ENCODE peak calls at places on chromosomes 3 and 15, in ten cellular contexts. One of them, this sample, is unnamed.

GRCh38 chr3:177647876-177648275 is 450.6 kb upstream of the TBL1XR1 start:
- DNase-seq in RPMI8226: peak; percentile 79
- DNase-seq in activated naive CD4-positive, alpha-beta T cell: no peak
- DNase-seq in NCI-H460: no peak
- DNase-seq in AG09319: no peak
- DNase-seq in stimulated activated naive CD4-positive, alpha-beta T cell: no peak
- DNase-seq in activated CD8-positive, alpha-beta memory T cell treated with anti-CD3 and anti-CD28 coated beads, Interleukin-2, amount 50 U/mL, for 48 hours: no peak
- DNase-seq in HCEC 1CT: no peak
- DNase-seq in endothelial cell: no peak
- DNase-seq in fibroblast of lung: no peak
- DNase-seq in this sample: no peak

GRCh38 chr3:120039642-120040610 is 54.3 kb downstream of the GSK3B start:
- DNase-seq in RPMI8226: peak; percentile 20
- DNase-seq in activated naive CD4-positive, alpha-beta T cell: no peak
- DNase-seq in NCI-H460: no peak
- DNase-seq in AG09319: no peak
- DNase-seq in stimulated activated naive CD4-positive, alpha-beta T cell: no peak
- DNase-seq in activated CD8-positive, alpha-beta memory T cell treated with anti-CD3 and anti-CD28 coated beads, Interleukin-2, amount 50 U/mL, for 48 hours: no peak
- DNase-seq in HCEC 1CT: no peak
- DNase-seq in endothelial cell: no peak
- DNase-seq in fibroblast of lung: no peak
- DNase-seq in this sample: no peak

GRCh38 chr15:90863987-90864386 is 4.4 kb upstream of the FURIN start:
- DNase-seq in RPMI8226: no peak
- DNase-seq in activated naive CD4-positive, alpha-beta T cell: no peak
- DNase-seq in NCI-H460: no peak
- DNase-seq in AG09319: no peak
- DNase-seq in stimulated activated naive CD4-positive, alpha-beta T cell: no peak
- DNase-seq in activated CD8-positive, alpha-beta memory T cell treated with anti-CD3 and anti-CD28 coated beads, Interleukin-2, amount 50 U/mL, for 48 hours: peak; percentile 59
- DNase-seq in HCEC 1CT: no peak
- DNase-seq in endothelial cell: no peak
- DNase-seq in fibroblast of lung: no peak
- DNase-seq in this sample: no peak

GRCh38 chr3:196499807-196500524 is 3.6 kb downstream of the RNF168 start:
- DNase-seq in RPMI8226: no peak
- DNase-seq in activated naive CD4-positive, alpha-beta T cell: no peak
- DNase-seq in NCI-H460: no peak
- DNase-seq in AG09319: no peak
- DNase-seq in stimulated activated naive CD4-positive, alpha-beta T cell: no peak
- DNase-seq in activated CD8-positive, alpha-beta memory T cell treated with anti-CD3 and anti-CD28 coated beads, Interleukin-2, amount 50 U/mL, for 48 hours: no peak
- DNase-seq in HCEC 1CT: no peak
- DNase-seq in endothelial cell: no peak
- DNase-seq in fibroblast of lung: peak; percentile 35
- DNase-seq in this sample: no peak

GRCh38 chr3:189229421-189229820 is 57.6 kb downstream of the TPRG1 start:
- DNase-seq in RPMI8226: no peak
- DNase-seq in activated naive CD4-positive, alpha-beta T cell: no peak
- DNase-seq in NCI-H460: no peak
- DNase-seq in AG09319: no peak
- DNase-seq in stimulated activated naive CD4-positive, alpha-beta T cell: no peak
- DNase-seq in activated CD8-positive, alpha-beta memory T cell treated with anti-CD3 and anti-CD28 coated beads, Interleukin-2, amount 50 U/mL, for 48 hours: no peak
- DNase-seq in HCEC 1CT: no peak
- DNase-seq in endothelial cell: no peak
- DNase-seq in fibroblast of lung: no peak
- DNase-seq in this sample: no peak

GRCh38 chr3:161893972-161894371 is 397.4 kb downstream of the OTOL1 start:
- DNase-seq in RPMI8226: no peak
- DNase-seq in activated naive CD4-positive, alpha-beta T cell: no peak
- DNase-seq in NCI-H460: no peak
- DNase-seq in AG09319: peak; percentile 71
- DNase-seq in stimulated activated naive CD4-positive, alpha-beta T cell: no peak
- DNase-seq in activated CD8-positive, alpha-beta memory T cell treated with anti-CD3 and anti-CD28 coated beads, Interleukin-2, amount 50 U/mL, for 48 hours: no peak
- DNase-seq in HCEC 1CT: peak; percentile 87
- DNase-seq in endothelial cell: no peak
- DNase-seq in fibroblast of lung: peak; percentile 86
- DNase-seq in this sample: no peak

GRCh38 chr3:53807117-53807521 is 39.1 kb downstream of the CHDH start:
- DNase-seq in RPMI8226: no peak
- DNase-seq in activated naive CD4-positive, alpha-beta T cell: no peak
- DNase-seq in NCI-H460: no peak
- DNase-seq in AG09319: no peak
- DNase-seq in stimulated activated naive CD4-positive, alpha-beta T cell: no peak
- DNase-seq in activated CD8-positive, alpha-beta memory T cell treated with anti-CD3 and anti-CD28 coated beads, Interleukin-2, amount 50 U/mL, for 48 hours: no peak
- DNase-seq in HCEC 1CT: no peak
- DNase-seq in endothelial cell: no peak
- DNase-seq in fibroblast of lung: no peak
- DNase-seq in this sample: no peak

GRCh38 chr3:4394048-4394447 is 73.0 kb downstream of the SUMF1 start:
- DNase-seq in RPMI8226: no peak
- DNase-seq in activated naive CD4-positive, alpha-beta T cell: no peak
- DNase-seq in NCI-H460: no peak
- DNase-seq in AG09319: no peak
- DNase-seq in stimulated activated naive CD4-positive, alpha-beta T cell: no peak
- DNase-seq in activated CD8-positive, alpha-beta memory T cell treated with anti-CD3 and anti-CD28 coated beads, Interleukin-2, amount 50 U/mL, for 48 hours: no peak
- DNase-seq in HCEC 1CT: peak; percentile 54
- DNase-seq in endothelial cell: no peak
- DNase-seq in fibroblast of lung: peak; percentile 64
- DNase-seq in this sample: no peak

GRCh38 chr15:100918690-100919480 is at the start of gene LRRK1:
- DNase-seq in RPMI8226: peak; percentile 72
- DNase-seq in activated naive CD4-positive, alpha-beta T cell: no peak
- DNase-seq in NCI-H460: no peak
- DNase-seq in AG09319: no peak
- DNase-seq in stimulated activated naive CD4-positive, alpha-beta T cell: no peak
- DNase-seq in activated CD8-positive, alpha-beta memory T cell treated with anti-CD3 and anti-CD28 coated beads, Interleukin-2, amount 50 U/mL, for 48 hours: peak; percentile 63
- DNase-seq in HCEC 1CT: peak; percentile 45
- DNase-seq in endothelial cell: peak; percentile 33
- DNase-seq in fibroblast of lung: peak; percentile 61
- DNase-seq in this sample: peak; percentile 30

GRCh38 chr3:154507727-154508126 is 77.7 kb upstream of the GPR149 start:
- DNase-seq in RPMI8226: no peak
- DNase-seq in activated naive CD4-positive, alpha-beta T cell: no peak
- DNase-seq in NCI-H460: no peak
- DNase-seq in AG09319: no peak
- DNase-seq in stimulated activated naive CD4-positive, alpha-beta T cell: no peak
- DNase-seq in activated CD8-positive, alpha-beta memory T cell treated with anti-CD3 and anti-CD28 coated beads, Interleukin-2, amount 50 U/mL, for 48 hours: no peak
- DNase-seq in HCEC 1CT: no peak
- DNase-seq in endothelial cell: no peak
- DNase-seq in fibroblast of lung: no peak
- DNase-seq in this sample: no peak

GRCh38 chr3:179098388-179099077 is 26.9 kb upstream of the ZMAT3 start:
- DNase-seq in RPMI8226: no peak
- DNase-seq in activated naive CD4-positive, alpha-beta T cell: no peak
- DNase-seq in NCI-H460: no peak
- DNase-seq in AG09319: no peak
- DNase-seq in stimulated activated naive CD4-positive, alpha-beta T cell: no peak
- DNase-seq in activated CD8-positive, alpha-beta memory T cell treated with anti-CD3 and anti-CD28 coated beads, Interleukin-2, amount 50 U/mL, for 48 hours: no peak
- DNase-seq in HCEC 1CT: peak; percentile 78
- DNase-seq in endothelial cell: no peak
- DNase-seq in fibroblast of lung: peak; percentile 68
- DNase-seq in this sample: no peak

GRCh38 chr3:45659661-45660566 is 29.3 kb upstream of the SACM1L start:
- DNase-seq in RPMI8226: peak; percentile 42
- DNase-seq in activated naive CD4-positive, alpha-beta T cell: peak; percentile 4
- DNase-seq in NCI-H460: peak; percentile 67
- DNase-seq in AG09319: no peak
- DNase-seq in stimulated activated naive CD4-positive, alpha-beta T cell: peak; percentile 7
- DNase-seq in activated CD8-positive, alpha-beta memory T cell treated with anti-CD3 and anti-CD28 coated beads, Interleukin-2, amount 50 U/mL, for 48 hours: no peak
- DNase-seq in HCEC 1CT: peak; percentile 83
- DNase-seq in endothelial cell: peak; percentile 57
- DNase-seq in fibroblast of lung: peak; percentile 79
- DNase-seq in this sample: peak; percentile 69

GRCh38 chr3:14410501-14411165 is 8.2 kb downstream of the SLC6A6 start:
- DNase-seq in RPMI8226: peak; percentile 83
- DNase-seq in activated naive CD4-positive, alpha-beta T cell: no peak
- DNase-seq in NCI-H460: peak; percentile 98
- DNase-seq in AG09319: peak; percentile 82
- DNase-seq in stimulated activated naive CD4-positive, alpha-beta T cell: no peak
- DNase-seq in activated CD8-positive, alpha-beta memory T cell treated with anti-CD3 and anti-CD28 coated beads, Interleukin-2, amount 50 U/mL, for 48 hours: no peak
- DNase-seq in HCEC 1CT: peak; percentile 77
- DNase-seq in endothelial cell: no peak
- DNase-seq in fibroblast of lung: peak; percentile 85
- DNase-seq in this sample: no peak

GRCh38 chr15:99146661-99147060 is 41.8 kb downstream of the SYNM start:
- DNase-seq in RPMI8226: no peak
- DNase-seq in activated naive CD4-positive, alpha-beta T cell: no peak
- DNase-seq in NCI-H460: no peak
- DNase-seq in AG09319: no peak
- DNase-seq in stimulated activated naive CD4-positive, alpha-beta T cell: no peak
- DNase-seq in activated CD8-positive, alpha-beta memory T cell treated with anti-CD3 and anti-CD28 coated beads, Interleukin-2, amount 50 U/mL, for 48 hours: no peak
- DNase-seq in HCEC 1CT: no peak
- DNase-seq in endothelial cell: no peak
- DNase-seq in fibroblast of lung: no peak
- DNase-seq in this sample: no peak

GRCh38 chr15:41926184-41927056 is 32.6 kb upstream of the SPTBN5 start:
- DNase-seq in RPMI8226: no peak
- DNase-seq in activated naive CD4-positive, alpha-beta T cell: no peak
- DNase-seq in NCI-H460: no peak
- DNase-seq in AG09319: no peak
- DNase-seq in stimulated activated naive CD4-positive, alpha-beta T cell: no peak
- DNase-seq in activated CD8-positive, alpha-beta memory T cell treated with anti-CD3 and anti-CD28 coated beads, Interleukin-2, amount 50 U/mL, for 48 hours: no peak
- DNase-seq in HCEC 1CT: no peak
- DNase-seq in endothelial cell: peak; percentile 28
- DNase-seq in fibroblast of lung: no peak
- DNase-seq in this sample: no peak

GRCh38 chr15:42056934-42057743 is 36.3 kb upstream of the PLA2G4E start:
- DNase-seq in RPMI8226: peak; percentile 67
- DNase-seq in activated naive CD4-positive, alpha-beta T cell: no peak
- DNase-seq in NCI-H460: peak; percentile 70
- DNase-seq in AG09319: no peak
- DNase-seq in stimulated activated naive CD4-positive, alpha-beta T cell: peak; percentile 7
- DNase-seq in activated CD8-positive, alpha-beta memory T cell treated with anti-CD3 and anti-CD28 coated beads, Interleukin-2, amount 50 U/mL, for 48 hours: peak; percentile 78
- DNase-seq in HCEC 1CT: peak; percentile 57
- DNase-seq in endothelial cell: peak; percentile 89
- DNase-seq in fibroblast of lung: peak; percentile 66
- DNase-seq in this sample: peak; percentile 61

GRCh38 chr15:74314897-74315438 is 52.5 kb downstream of the CYP11A1 start:
- DNase-seq in RPMI8226: no peak
- DNase-seq in activated naive CD4-positive, alpha-beta T cell: no peak
- DNase-seq in NCI-H460: no peak
- DNase-seq in AG09319: no peak
- DNase-seq in stimulated activated naive CD4-positive, alpha-beta T cell: peak; percentile 26
- DNase-seq in activated CD8-positive, alpha-beta memory T cell treated with anti-CD3 and anti-CD28 coated beads, Interleukin-2, amount 50 U/mL, for 48 hours: peak; percentile 76
- DNase-seq in HCEC 1CT: no peak
- DNase-seq in endothelial cell: no peak
- DNase-seq in fibroblast of lung: peak; percentile 65
- DNase-seq in this sample: no peak

GRCh38 chr15:65101891-65102708 is 12.9 kb downstream of the UBAP1L start:
- DNase-seq in RPMI8226: no peak
- DNase-seq in activated naive CD4-positive, alpha-beta T cell: no peak
- DNase-seq in NCI-H460: no peak
- DNase-seq in AG09319: no peak
- DNase-seq in stimulated activated naive CD4-positive, alpha-beta T cell: no peak
- DNase-seq in activated CD8-positive, alpha-beta memory T cell treated with anti-CD3 and anti-CD28 coated beads, Interleukin-2, amount 50 U/mL, for 48 hours: no peak
- DNase-seq in HCEC 1CT: no peak
- DNase-seq in endothelial cell: peak; percentile 56
- DNase-seq in fibroblast of lung: no peak
- DNase-seq in this sample: no peak

GRCh38 chr3:187737401-187738088 is 7.7 kb downstream of the BCL6 start:
- DNase-seq in RPMI8226: no peak
- DNase-seq in activated naive CD4-positive, alpha-beta T cell: peak; percentile 7
- DNase-seq in NCI-H460: no peak
- DNase-seq in AG09319: no peak
- DNase-seq in stimulated activated naive CD4-positive, alpha-beta T cell: no peak
- DNase-seq in activated CD8-positive, alpha-beta memory T cell treated with anti-CD3 and anti-CD28 coated beads, Interleukin-2, amount 50 U/mL, for 48 hours: peak; percentile 79
- DNase-seq in HCEC 1CT: peak; percentile 70
- DNase-seq in endothelial cell: peak; percentile 74
- DNase-seq in fibroblast of lung: peak; percentile 75
- DNase-seq in this sample: peak; percentile 46

This sample was measured in 8988T.